ENCODE peak calls at places on chromosome X, in nine cellular contexts. One of them, this sample, is unnamed.

GRCh38 chrX:65985922-65986588 is 53.8 kb downstream of the VSIG4 start:
- DNase-seq in GM12878: peak
- DNase-seq in A549: peak
- DNase-seq in HCT116: peak
- DNase-seq in Panc1: peak
- DNase-seq in K562: peak
- DNase-seq in SK-N-SH: peak
- DNase-seq in HepG2: peak
- DNase-seq in HL-60: peak
- DNase-seq in this sample: peak

GRCh38 chrX:20116575-20117240 is at the start of gene MAP7D2:
- DNase-seq in Panc1: no peak
- DNase-seq in HepG2: peak
- DNase-seq in HL-60: peak
- DNase-seq in GM12878: no peak
- DNase-seq in HCT116: no peak
- DNase-seq in SK-N-SH: peak
- DNase-seq in K562: no peak
- DNase-seq in A549: peak
- DNase-seq in this sample: peak

GRCh38 chrX:53255738-53256191 is 25.6 kb downstream of the IQSEC2 start:
- DNase-seq in SK-N-SH: peak
- DNase-seq in HepG2: no peak
- DNase-seq in A549: no peak
- DNase-seq in Panc1: no peak
- DNase-seq in HCT116: no peak
- DNase-seq in HL-60: no peak
- DNase-seq in GM12878: no peak
- DNase-seq in K562: peak
- DNase-seq in this sample: no peak

GRCh38 chrX:46624090-46624786 is 50.7 kb downstream of the CHST7 start:
- DNase-seq in HepG2: no peak
- DNase-seq in GM12878: no peak
- DNase-seq in SK-N-SH: no peak
- DNase-seq in HL-60: no peak
- DNase-seq in HCT116: no peak
- DNase-seq in A549: no peak
- DNase-seq in K562: no peak
- DNase-seq in Panc1: no peak
- DNase-seq in this sample: no peak

GRCh38 chrX:113510586-113510985 is 670.0 kb upstream of the AMOT start:
- DNase-seq in SK-N-SH: no peak
- DNase-seq in Panc1: no peak
- DNase-seq in HCT116: no peak
- DNase-seq in HL-60: no peak
- DNase-seq in A549: no peak
- DNase-seq in GM12878: no peak
- DNase-seq in K562: no peak
- DNase-seq in HepG2: no peak
- DNase-seq in this sample: peak

GRCh38 chrX:40938418-40938817 is 146.8 kb upstream of the USP9X start:
- DNase-seq in K562: no peak
- DNase-seq in HepG2: no peak
- DNase-seq in SK-N-SH: no peak
- DNase-seq in GM12878: no peak
- DNase-seq in Panc1: no peak
- DNase-seq in A549: peak
- DNase-seq in HCT116: no peak
- DNase-seq in HL-60: no peak
- DNase-seq in this sample: no peak

GRCh38 chrX:124395145-124395858 is 48.9 kb downstream of the SH2D1A start:
- DNase-seq in Panc1: no peak
- DNase-seq in HCT116: no peak
- DNase-seq in K562: no peak
- DNase-seq in SK-N-SH: no peak
- DNase-seq in HL-60: no peak
- DNase-seq in HepG2: no peak
- DNase-seq in GM12878: no peak
- DNase-seq in A549: no peak
- DNase-seq in this sample: no peak

GRCh38 chrX:103376979-103377324 is 614 bp downstream of the BEX3 start:
- DNase-seq in A549: peak
- DNase-seq in GM12878: no peak
- DNase-seq in K562: no peak
- DNase-seq in Panc1: no peak
- DNase-seq in SK-N-SH: peak
- DNase-seq in HCT116: no peak
- DNase-seq in HL-60: no peak
- DNase-seq in HepG2: no peak
- DNase-seq in this sample: peak

GRCh38 chrX:70479970-70480659 is 35.5 kb downstream of the DLG3 start:
- DNase-seq in Panc1: no peak
- DNase-seq in SK-N-SH: no peak
- DNase-seq in HCT116: no peak
- DNase-seq in GM12878: no peak
- DNase-seq in K562: no peak
- DNase-seq in A549: peak
- DNase-seq in HepG2: no peak
- DNase-seq in HL-60: no peak
- DNase-seq in this sample: peak

GRCh38 chrX:129779747-129780146 is at the start of gene SASH3:
- DNase-seq in HepG2: no peak
- DNase-seq in GM12878: no peak
- DNase-seq in SK-N-SH: no peak
- DNase-seq in A549: no peak
- DNase-seq in K562: no peak
- DNase-seq in HL-60: peak
- DNase-seq in HCT116: no peak
- DNase-seq in Panc1: no peak
- DNase-seq in this sample: no peak

GRCh38 chrX:141642979-141643378 is 53.5 kb downstream of the SPANXA2 start:
- DNase-seq in HL-60: no peak
- DNase-seq in A549: peak
- DNase-seq in K562: no peak
- DNase-seq in Panc1: no peak
- DNase-seq in GM12878: no peak
- DNase-seq in HCT116: no peak
- DNase-seq in HepG2: no peak
- DNase-seq in SK-N-SH: no peak
- DNase-seq in this sample: peak

GRCh38 chrX:41723821-41724220 is at the start of gene GPR82:
- DNase-seq in SK-N-SH: no peak
- DNase-seq in K562: no peak
- DNase-seq in HCT116: no peak
- DNase-seq in GM12878: no peak
- DNase-seq in A549: no peak
- DNase-seq in HL-60: peak
- DNase-seq in Panc1: no peak
- DNase-seq in HepG2: no peak
- DNase-seq in this sample: no peak

GRCh38 chrX:72053508-72053907 is 78.2 kb downstream of the RTL5 start:
- DNase-seq in HepG2: no peak
- DNase-seq in K562: no peak
- DNase-seq in A549: no peak
- DNase-seq in HL-60: no peak
- DNase-seq in GM12878: no peak
- DNase-seq in HCT116: no peak
- DNase-seq in SK-N-SH: no peak
- DNase-seq in Panc1: no peak
- DNase-seq in this sample: no peak

GRCh38 chrX:72052415-72053090 is 79.2 kb downstream of the RTL5 start:
- DNase-seq in SK-N-SH: no peak
- DNase-seq in HepG2: no peak
- DNase-seq in HCT116: no peak
- DNase-seq in GM12878: no peak
- DNase-seq in HL-60: no peak
- DNase-seq in K562: no peak
- DNase-seq in Panc1: no peak
- DNase-seq in A549: no peak
- DNase-seq in this sample: peak

GRCh38 chrX:72057844-72058243 is 73.9 kb downstream of the RTL5 start:
- DNase-seq in SK-N-SH: no peak
- DNase-seq in K562: no peak
- DNase-seq in A549: no peak
- DNase-seq in Panc1: no peak
- DNase-seq in HepG2: no peak
- DNase-seq in HCT116: no peak
- DNase-seq in GM12878: no peak
- DNase-seq in HL-60: peak
- DNase-seq in this sample: no peak

GRCh38 chrX:72057331-72057730 is 74.4 kb downstream of the RTL5 start:
- DNase-seq in GM12878: no peak
- DNase-seq in K562: no peak
- DNase-seq in SK-N-SH: no peak
- DNase-seq in A549: no peak
- DNase-seq in HepG2: no peak
- DNase-seq in HL-60: peak
- DNase-seq in Panc1: no peak
- DNase-seq in HCT116: no peak
- DNase-seq in this sample: no peak

GRCh38 chrX:72054776-72055495 is 76.8 kb downstream of the RTL5 start:
- DNase-seq in HCT116: no peak
- DNase-seq in Panc1: no peak
- DNase-seq in SK-N-SH: no peak
- DNase-seq in HL-60: no peak
- DNase-seq in GM12878: no peak
- DNase-seq in HepG2: no peak
- DNase-seq in A549: no peak
- DNase-seq in K562: no peak
- DNase-seq in this sample: peak
- TF ChIP-seq REST in HCT116: no peak
- TF ChIP-seq REST in Panc1: no peak
- TF ChIP-seq REST in SK-N-SH: no peak
- TF ChIP-seq REST in HL-60: no peak
- TF ChIP-seq REST in GM12878: no peak
- TF ChIP-seq REST in HepG2: no peak
- TF ChIP-seq REST in A549: no peak
- TF ChIP-seq REST in K562: no peak
- TF ChIP-seq REST in this sample: no peak

GRCh38 chrX:21926116-21926515 is 14.4 kb upstream of the SMS start:
- DNase-seq in HL-60: peak
- DNase-seq in SK-N-SH: no peak
- DNase-seq in A549: peak
- DNase-seq in HepG2: no peak
- DNase-seq in K562: no peak
- DNase-seq in Panc1: no peak
- DNase-seq in HCT116: no peak
- DNase-seq in GM12878: no peak
- DNase-seq in this sample: no peak
- H3K4me3 ChIP-seq in HL-60: peak
- H3K4me3 ChIP-seq in SK-N-SH: peak
- H3K4me3 ChIP-seq in A549: peak
- H3K4me3 ChIP-seq in HepG2: no peak
- H3K4me3 ChIP-seq in K562: no peak
- H3K4me3 ChIP-seq in Panc1: peak
- H3K4me3 ChIP-seq in HCT116: peak
- H3K4me3 ChIP-seq in GM12878: no peak
- H3K4me3 ChIP-seq in this sample: no peak

GRCh38 chrX:16950423-16950822 is 4.0 kb downstream of the REPS2 start:
- DNase-seq in K562: no peak
- DNase-seq in Panc1: no peak
- DNase-seq in A549: no peak
- DNase-seq in GM12878: no peak
- DNase-seq in HepG2: no peak
- DNase-seq in HL-60: no peak
- DNase-seq in HCT116: no peak
- DNase-seq in SK-N-SH: no peak
- DNase-seq in this sample: no peak

GRCh38 chrX:16946971-16947562 is 609 bp downstream of the REPS2 start:
- DNase-seq in HepG2: no peak
- DNase-seq in GM12878: no peak
- DNase-seq in Panc1: no peak
- DNase-seq in HCT116: no peak
- DNase-seq in SK-N-SH: no peak
- DNase-seq in HL-60: no peak
- DNase-seq in K562: peak
- DNase-seq in A549: no peak
- DNase-seq in this sample: no peak

DNA sequence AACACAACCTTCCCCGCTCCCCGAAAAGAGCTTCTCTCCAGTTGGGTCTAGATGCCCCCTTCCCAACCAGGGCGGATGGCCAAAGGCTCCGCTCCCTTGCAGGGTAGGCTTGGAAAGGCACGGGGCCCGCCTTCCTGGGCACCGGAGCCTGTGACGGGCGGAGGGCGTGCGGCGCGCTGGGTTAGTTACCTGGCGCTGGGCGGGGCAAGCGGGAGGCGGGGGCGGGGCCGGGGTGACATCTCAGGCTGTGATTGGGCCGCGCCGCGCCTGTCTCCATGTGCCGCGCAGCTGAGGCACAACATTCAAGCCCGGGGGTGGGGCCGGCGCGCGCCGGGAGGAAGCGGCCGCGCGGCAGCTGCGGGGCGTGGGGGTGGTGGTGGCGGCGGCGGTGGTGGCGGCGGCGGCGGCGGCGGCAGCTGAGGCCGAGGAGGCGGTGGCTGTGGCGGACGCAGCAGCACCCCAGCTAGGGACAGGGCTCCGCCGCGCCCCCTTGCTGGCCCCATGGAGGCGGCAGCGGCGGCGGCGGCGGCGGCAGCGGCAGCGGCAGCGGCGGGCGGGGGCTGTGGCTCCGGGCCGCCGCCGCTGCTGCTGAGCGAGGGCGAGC is at the start of gene REPS2:
- DNase-seq in A549: peak
- DNase-seq in SK-N-SH: peak
- DNase-seq in HCT116: peak
- DNase-seq in HepG2: peak
- DNase-seq in K562: peak
- DNase-seq in Panc1: no peak
- DNase-seq in HL-60: peak
- DNase-seq in GM12878: no peak
- DNase-seq in this sample: peak
- TF ChIP-seq REST in A549: no peak
- TF ChIP-seq REST in SK-N-SH: no peak
- TF ChIP-seq REST in HCT116: no peak
- TF ChIP-seq REST in HepG2: no peak
- TF ChIP-seq REST in K562: no peak
- TF ChIP-seq REST in Panc1: no peak
- TF ChIP-seq REST in HL-60: no peak
- TF ChIP-seq REST in GM12878: no peak
- TF ChIP-seq REST in this sample: no peak

GRCh38 chrX:14064632-14065432 is 35.1 kb upstream of the GEMIN8 start:
- DNase-seq in HCT116: peak
- DNase-seq in Panc1: no peak
- DNase-seq in K562: peak
- DNase-seq in SK-N-SH: no peak
- DNase-seq in GM12878: no peak
- DNase-seq in HepG2: no peak
- DNase-seq in A549: peak
- DNase-seq in HL-60: no peak
- DNase-seq in this sample: no peak
- H3K4me3 ChIP-seq in HCT116: no peak
- H3K4me3 ChIP-seq in Panc1: peak
- H3K4me3 ChIP-seq in K562: peak
- H3K4me3 ChIP-seq in SK-N-SH: no peak
- H3K4me3 ChIP-seq in GM12878: no peak
- H3K4me3 ChIP-seq in HepG2: no peak
- H3K4me3 ChIP-seq in A549: no peak
- H3K4me3 ChIP-seq in HL-60: no peak
- H3K4me3 ChIP-seq in this sample: no peak

GRCh38 chrX:45274576-45274975 is 73.9 kb upstream of the DIPK2B start:
- DNase-seq in HL-60: no peak
- DNase-seq in K562: no peak
- DNase-seq in A549: no peak
- DNase-seq in HCT116: no peak
- DNase-seq in HepG2: no peak
- DNase-seq in Panc1: no peak
- DNase-seq in GM12878: no peak
- DNase-seq in SK-N-SH: no peak
- DNase-seq in this sample: no peak
- TF ChIP-seq REST in HL-60: no peak
- TF ChIP-seq REST in K562: no peak
- TF ChIP-seq REST in A549: no peak
- TF ChIP-seq REST in HCT116: no peak
- TF ChIP-seq REST in HepG2: no peak
- TF ChIP-seq REST in Panc1: no peak
- TF ChIP-seq REST in GM12878: no peak
- TF ChIP-seq REST in SK-N-SH: no peak
- TF ChIP-seq REST in this sample: no peak

This sample was measured in GM23338.